ENCODE peak calls at places on chromosomes 7 and 10, in five cellular contexts. Q, D, T, K and J are unnamed samples.

GRCh38 chr7:55100172-55100961 is 81.5 kb downstream of the EGFR start:
- DNase-seq in Q (no peak), D (peak; percentile 45), T (no peak), K (no peak), J (no peak)

GRCh38 chr7:98420966-98421612 is 20.2 kb upstream of the BAIAP2L1 start:
- DNase-seq in Q (peak; percentile 29), D (no peak), T (peak; percentile 92), K (peak; percentile 58), J (peak; percentile 75)

GRCh38 chr10:44468525-44468924 is 83.6 kb upstream of the CXCL12 start:
- DNase-seq in Q (no peak), D (no peak), T (no peak), K (no peak), J (no peak)

GRCh38 chr7:117869374-117869773 is 3.9 kb downstream of the CTTNBP2 start:
- DNase-seq in Q (no peak), D (no peak), T (no peak), K (no peak), J (no peak)

GRCh38 chr10:79407811-79408795 is 37.3 kb downstream of the ZCCHC24 start:
- DNase-seq in Q (peak; percentile 60), D (peak; percentile 66), T (no peak), K (no peak), J (no peak)

GRCh38 chr7:6482307-6482706 is 34.6 kb upstream of the DAGLB start:
- DNase-seq in Q (no peak), D (no peak), T (no peak), K (no peak), J (no peak)

GRCh38 chr10:32132357-32132756 is 76.1 kb upstream of the KIF5B start:
- DNase-seq in Q (no peak), D (no peak), T (peak; percentile 60), K (no peak), J (peak; percentile 76)

GRCh38 chr10:59905066-59905734 is 1.2 kb downstream of the CCDC6 start:
- DNase-seq in Q (peak; percentile 39), D (peak; percentile 16), T (peak; percentile 48), K (no peak), J (no peak)

GRCh38 chr7:94434031-94434430 is 39.3 kb downstream of the COL1A2 start:
- DNase-seq in Q (no peak), D (peak; percentile 46), T (no peak), K (no peak), J (no peak)

GRCh38 chr10:10527861-10528562 is 489.7 kb upstream of the CELF2 start:
- DNase-seq in Q (peak; percentile 34), D (no peak), T (no peak), K (no peak), J (no peak)
- H2BK15ac ChIP-seq in Q (no peak overlapping the region), D (no peak overlapping the region), T (no peak overlapping the region), K (no peak overlapping the region), J (no peak overlapping the region)

GRCh38 chr7:1087952-1088920 is at the start of gene GPER1:
- DNase-seq in Q (peak; percentile 68), D (peak; percentile 24), T (peak; percentile 60), K (peak; percentile 32), J (no peak)
- H3K14ac ChIP-seq in Q (peak within 1 kb of the TSS; percentile 92), D (peak within 1 kb of the TSS; percentile 73), T (peak within 1 kb of the TSS; percentile 32), K (peak within 1 kb of the TSS; percentile 75), J (no peak within 1 kb of the TSS)

GRCh38 chr10:93481213-93481930 is 762 bp downstream of the MYOF start:
- DNase-seq in Q (peak; percentile 41), D (no peak), T (no peak), K (no peak), J (no peak)
- H2BK15ac ChIP-seq in Q (no peak overlapping the region), D (peak overlapping the region; percentile 92), T (no peak overlapping the region), K (no peak overlapping the region), J (no peak overlapping the region)

GRCh38 chr7:66356277-66356721 is 151.2 kb downstream of the TPST1 start:
- DNase-seq in Q (no peak), D (peak; percentile 85), T (no peak), K (no peak), J (no peak)
- H3K14ac ChIP-seq in Q (no peak overlapping the region), D (peak overlapping the region; percentile 81), T (no peak overlapping the region), K (no peak overlapping the region), J (no peak overlapping the region)

DNA sequence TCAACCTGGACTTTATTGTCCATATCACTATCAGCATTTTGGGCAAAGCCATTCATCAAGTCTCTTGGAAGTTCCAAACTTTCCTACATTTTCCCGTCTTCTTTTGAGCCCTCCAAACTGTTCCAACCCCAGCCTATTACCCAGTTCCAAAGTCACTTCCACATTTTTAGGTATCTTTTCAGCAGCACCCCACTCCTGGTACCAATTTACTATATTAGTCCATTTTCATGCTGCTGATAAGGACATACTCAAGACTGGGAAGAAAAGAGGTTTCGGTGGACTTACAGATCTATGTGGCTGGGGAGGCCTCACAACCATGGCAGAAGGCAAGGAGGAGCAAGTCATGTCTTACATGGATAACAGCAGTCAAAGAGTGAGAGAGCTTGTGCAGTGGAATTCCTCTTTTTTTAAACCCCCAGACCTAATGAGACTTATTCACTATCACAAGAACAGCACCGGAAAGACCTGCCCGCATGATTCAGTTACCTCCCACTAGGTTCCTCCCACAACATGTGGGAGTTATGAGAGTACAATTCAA is 50.2 kb downstream of the NRF1 start:
- DNase-seq in Q (no peak), D (no peak), T (no peak), K (no peak), J (no peak)
- H2BK15ac ChIP-seq in Q (no peak overlapping the region), D (no peak overlapping the region), T (no peak overlapping the region), K (no peak overlapping the region), J (no peak overlapping the region)